ENCODE peak calls at places on chromosomes 6 and 20, in eight cellular contexts. L is CD4-positive, alpha-beta T cell; W is pancreas; B is NCI-H1417; G is kidney; I is foreskin melanocyte; Z is SIG-M5; H is NCI-H146. R is an unnamed sample.
A peak's percentile ranks its signal among the peaks of the same experiment; 100 is the strongest.

GRCh38 chr20:24894488-24894887 is 54.6 kb upstream of the CST7 start:
- DNase-seq in L (no peak), W (no peak), B (no peak), G (no peak), I (no peak), Z (no peak), H (no peak), R (no peak)

GRCh38 chr6:170034294-170034693 is 256.6 kb downstream of the DLL1 start:
- DNase-seq in L (no peak), W (peak; percentile 41), B (no peak), G (peak; percentile 45), I (no peak), Z (no peak), H (no peak), R (peak; percentile 65)

GRCh38 chr6:5754904-5755303 is 251.8 kb downstream of the NRN1 start:
- DNase-seq in L (no peak), W (no peak), B (no peak), G (no peak), I (no peak), Z (no peak), H (no peak), R (no peak)

GRCh38 chr6:25041676-25042598 is 106.2 kb upstream of the RIPOR2 start:
- DNase-seq in L (peak; percentile 29), W (no peak), B (no peak), G (peak; percentile 75), I (no peak), Z (no peak), H (no peak), R (no peak)

GRCh38 chr20:56371977-56372376 is 13.2 kb downstream of the FAM210B start:
- DNase-seq in L (no peak), W (no peak), B (no peak), G (no peak), I (no peak), Z (no peak), H (no peak), R (no peak)

GRCh38 chr6:52876056-52876787 is 33.3 kb downstream of the GSTA3 start:
- DNase-seq in L (no peak), W (no peak), B (peak; percentile 37), G (no peak), I (no peak), Z (no peak), H (peak; percentile 18), R (no peak)

GRCh38 chr6:137087902-137088301 is 43.1 kb upstream of the IL20RA start:
- DNase-seq in L (no peak), W (no peak), B (no peak), G (no peak), I (no peak), Z (no peak), H (no peak), R (no peak)

GRCh38 chr20:43691928-43692524 is 25.1 kb downstream of the MYBL2 start:
- DNase-seq in L (peak; percentile 11), W (peak; percentile 81), B (peak; percentile 68), G (no peak), I (peak; percentile 12), Z (no peak), H (peak; percentile 57), R (no peak)

GRCh38 chr6:157045831-157046454 is 268.8 kb downstream of the ARID1B start:
- DNase-seq in L (no peak), W (no peak), B (peak; percentile 72), G (no peak), I (peak; percentile 74), Z (no peak), H (peak; percentile 74), R (no peak)

GRCh38 chr20:37737806-37738442 is 44.1 kb downstream of the CTNNBL1 start:
- DNase-seq in L (no peak), W (no peak), B (no peak), G (no peak), I (no peak), Z (no peak), H (no peak), R (peak; percentile 55)

GRCh38 chr6:13763740-13764381 is 50.5 kb downstream of the MCUR1 start:
- DNase-seq in L (no peak), W (no peak), B (no peak), G (no peak), I (no peak), Z (no peak), H (no peak), R (no peak)

GRCh38 chr20:43994486-43995100 is 79.9 kb downstream of the TOX2 start:
- DNase-seq in L (no peak), W (no peak), B (no peak), G (no peak), I (no peak), Z (no peak), H (no peak), R (no peak)

GRCh38 chr20:33733654-33734576 is 2.1 kb downstream of the ZNF341 start:
- DNase-seq in L (no peak), W (no peak), B (no peak), G (no peak), I (peak; percentile 65), Z (no peak), H (no peak), R (peak; percentile 33)

GRCh38 chr6:16168121-16168520 is 39.2 kb downstream of the MYLIP start:
- DNase-seq in L (no peak), W (no peak), B (no peak), G (no peak), I (no peak), Z (no peak), H (no peak), R (no peak)

GRCh38 chr6:147061152-147061551 is 143.1 kb upstream of the STXBP5 start:
- DNase-seq in L (no peak), W (no peak), B (peak; percentile 76), G (no peak), I (no peak), Z (no peak), H (peak; percentile 38), R (no peak)

GRCh38 chr20:18288748-18289705 is 700 bp downstream of the ZNF133 start:
- DNase-seq in L (no peak), W (no peak), B (peak; percentile 63), G (no peak), I (no peak), Z (no peak), H (no peak), R (no peak)

GRCh38 chr20:49028684-49029083 is 17.4 kb upstream of the CSE1L start:
- DNase-seq in L (no peak), W (no peak), B (peak; percentile 16), G (no peak), I (peak; percentile 15), Z (no peak), H (no peak), R (no peak)

GRCh38 chr6:161000632-161001031 is 9.1 kb downstream of the MAP3K4 start:
- DNase-seq in L (no peak), W (no peak), B (no peak), G (no peak), I (no peak), Z (no peak), H (no peak), R (no peak)

GRCh38 chr6:110329348-110329728 is 28.8 kb downstream of the METTL24 start:
- DNase-seq in L (no peak), W (no peak), B (no peak), G (no peak), I (no peak), Z (no peak), H (no peak), R (no peak)

GRCh38 chr6:134706806-134707205 is 243.1 kb downstream of the ALDH8A1 start:
- DNase-seq in L (no peak), W (no peak), B (no peak), G (no peak), I (no peak), Z (no peak), H (no peak), R (no peak)

GRCh38 chr6:36221674-36222073 is 25.1 kb downstream of the BRPF3 start:
- DNase-seq in L (no peak), W (no peak), B (no peak), G (no peak), I (no peak), Z (no peak), H (no peak), R (no peak)

R was measured in left ventricle myocardium superior.